ENCODE peak calls at places on chromosomes 7 and 10, in nine cellular contexts. A, S, W, E, D, M, J, X and R are unnamed samples.

GRCh38 chr10:59847888-59848287 is 58.5 kb downstream of the CCDC6 start:
- DNase-seq in A (no peak), S (no peak), W (no peak), E (no peak), D (no peak), M (no peak), J (no peak), X (no peak), R (no peak)

GRCh38 chr10:114751856-114752255 is 69.7 kb upstream of the FHIP2A start:
- DNase-seq in A (no peak), S (no peak), W (no peak), E (no peak), D (no peak), M (peak), J (no peak), X (peak), R (peak)

GRCh38 chr7:15326044-15326644 is 235.7 kb downstream of the AGMO start:
- DNase-seq in A (no peak), S (no peak), W (peak), E (peak), D (no peak), M (peak), J (peak), X (peak), R (no peak)

GRCh38 chr7:32462966-32463365 is 27.2 kb downstream of the LSM5 start:
- DNase-seq in A (no peak), S (no peak), W (no peak), E (no peak), D (no peak), M (no peak), J (no peak), X (no peak), R (peak)

GRCh38 chr10:111482621-111483216 is 405.9 kb downstream of the ADRA2A start:
- DNase-seq in A (no peak), S (no peak), W (no peak), E (no peak), D (no peak), M (no peak), J (no peak), X (no peak), R (no peak)

GRCh38 chr7:22934473-22935065 is 79.4 kb downstream of the HYCC1 start:
- DNase-seq in A (no peak), S (no peak), W (no peak), E (peak), D (no peak), M (peak), J (no peak), X (peak), R (peak)

GRCh38 chr7:1027285-1028043 is 16.9 kb upstream of the GPR146 start:
- DNase-seq in A (no peak), S (peak), W (peak), E (peak), D (no peak), M (peak), J (no peak), X (peak), R (no peak)

GRCh38 chr7:150383710-150384397 is 4.7 kb downstream of the ZNF775 start:
- DNase-seq in A (no peak), S (peak), W (no peak), E (no peak), D (no peak), M (no peak), J (peak), X (no peak), R (no peak)

GRCh38 chr10:89643431-89643811 is 1.6 kb downstream of the PANK1 start:
- DNase-seq in A (no peak), S (no peak), W (no peak), E (no peak), D (no peak), M (no peak), J (no peak), X (no peak), R (no peak)

GRCh38 chr7:100584677-100585510 is 1.0 kb downstream of the LRCH4 start:
- DNase-seq in A (no peak), S (peak), W (no peak), E (peak), D (no peak), M (peak), J (no peak), X (peak), R (peak)

GRCh38 chr10:5596611-5597341 is 69.6 kb downstream of the ASB13 start:
- DNase-seq in A (no peak), S (no peak), W (no peak), E (no peak), D (no peak), M (peak), J (no peak), X (no peak), R (peak)

GRCh38 chr10:118047363-118047719 is 600 bp upstream of the RAB11FIP2 start:
- DNase-seq in A (no peak), S (peak), W (no peak), E (no peak), D (peak), M (no peak), J (no peak), X (no peak), R (no peak)

GRCh38 chr10:124672181-124672638 is 72.0 kb downstream of the FAM53B start:
- DNase-seq in A (no peak), S (no peak), W (no peak), E (no peak), D (no peak), M (peak), J (no peak), X (no peak), R (no peak)

GRCh38 chr7:95104739-95105138 is 197.3 kb downstream of the PPP1R9A start:
- DNase-seq in A (no peak), S (no peak), W (no peak), E (peak), D (peak), M (peak), J (peak), X (peak), R (peak)

GRCh38 chr7:131546126-131546525 is 10.3 kb downstream of the PODXL start:
- DNase-seq in A (no peak), S (no peak), W (no peak), E (peak), D (no peak), M (no peak), J (no peak), X (no peak), R (peak)

GRCh38 chr10:44995914-44996633 is 4.6 kb upstream of the ZNF22 start:
- DNase-seq in A (no peak), S (no peak), W (no peak), E (peak), D (no peak), M (peak), J (no peak), X (peak), R (no peak)

GRCh38 chr7:106358103-106358663 is 73.4 kb upstream of the NAMPT start:
- DNase-seq in A (no peak), S (no peak), W (no peak), E (peak), D (no peak), M (no peak), J (no peak), X (peak), R (peak)